ENCODE peak calls at places on chromosomes 12 and 14, in nine cellular contexts. P is right cardiac atrium, X is sigmoid colon, T is GM23248, F is adrenal gland, E is endodermal cell, Y is uterus, J is ascending aorta, Z is OCI-LY7. R is an unnamed sample.

GRCh38 chr12:124078800-124079199 is 105.8 kb downstream of the ZNF664 start:
- DNase-seq in P (no peak), X (no peak), T (no peak), F (no peak), E (no peak), Y (no peak), J (no peak), Z (no peak), R (no peak)

GRCh38 chr14:80615831-80616230 is 325.7 kb downstream of the CEP128 start:
- DNase-seq in P (no peak), X (no peak), T (no peak), F (no peak), E (no peak), Y (no peak), J (no peak), Z (no peak), R (no peak)

GRCh38 chr12:97805086-97805485 is 342.5 kb downstream of the RMST start:
- DNase-seq in P (peak), X (no peak), T (no peak), F (no peak), E (no peak), Y (no peak), J (no peak), Z (no peak), R (no peak)

GRCh38 chr12:50024804-50025186 is 499 bp downstream of the RACGAP1 start:
- DNase-seq in P (no peak), X (no peak), T (peak), F (no peak), E (no peak), Y (no peak), J (no peak), Z (peak), R (no peak)

GRCh38 chr12:3272958-3273357 is 195.8 kb downstream of the TSPAN9 start:
- DNase-seq in P (no peak), X (no peak), T (no peak), F (no peak), E (no peak), Y (no peak), J (no peak), Z (no peak), R (no peak)

GRCh38 chr12:120175537-120175936 is 19.0 kb downstream of the GCN1 start:
- DNase-seq in P (no peak), X (no peak), T (no peak), F (no peak), E (no peak), Y (no peak), J (no peak), Z (no peak), R (no peak)

GRCh38 chr14:95365401-95365800 is 45.7 kb upstream of the CLMN start:
- DNase-seq in P (no peak), X (no peak), T (no peak), F (no peak), E (no peak), Y (no peak), J (no peak), Z (no peak), R (no peak)

GRCh38 chr12:65720136-65720535 is 104.1 kb upstream of the HMGA2 start:
- DNase-seq in P (no peak), X (no peak), T (peak), F (no peak), E (peak), Y (no peak), J (no peak), Z (no peak), R (no peak)

GRCh38 chr12:120842595-120842994 is 61.6 kb downstream of the SPPL3 start:
- DNase-seq in P (no peak), X (no peak), T (no peak), F (no peak), E (no peak), Y (no peak), J (no peak), Z (no peak), R (no peak)

GRCh38 chr12:13195848-13196301 is 651 bp upstream of the EMP1 start:
- DNase-seq in P (no peak), X (peak), T (peak), F (no peak), E (no peak), Y (peak), J (no peak), Z (no peak), R (no peak)

GRCh38 chr12:131430158-131430772 is 280.6 kb upstream of the SFSWAP start:
- DNase-seq in P (no peak), X (peak), T (no peak), F (no peak), E (peak), Y (no peak), J (peak), Z (no peak), R (peak)

GRCh38 chr14:65846469-65846868 is 433.9 kb downstream of the FUT8 start:
- DNase-seq in P (no peak), X (no peak), T (peak), F (no peak), E (no peak), Y (no peak), J (no peak), Z (no peak), R (no peak)

DNA sequence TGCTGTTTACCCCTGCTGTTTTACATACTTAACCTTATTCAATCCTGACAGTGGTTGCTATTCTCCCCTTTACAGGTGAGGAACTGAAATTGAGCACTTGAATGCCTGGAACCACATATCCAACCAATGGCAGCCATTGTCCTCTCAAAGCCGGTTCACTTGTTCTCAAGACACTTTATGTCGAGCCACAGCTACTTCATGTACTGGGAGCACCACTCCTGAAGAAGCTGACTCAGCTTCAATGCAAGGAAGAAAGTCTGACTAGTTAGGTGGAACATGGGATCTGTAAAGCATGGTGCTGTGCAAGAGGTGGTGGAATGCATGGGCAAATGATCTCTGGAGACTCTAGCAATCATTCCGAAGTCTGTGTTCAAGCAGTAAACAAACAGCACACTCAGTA is 113.9 kb upstream of the CPM start:
- DNase-seq in P (no peak), X (no peak), T (no peak), F (no peak), E (peak), Y (no peak), J (no peak), Z (no peak), R (no peak)
- H3K27ac ChIP-seq in P (no peak), X (no peak), T (no peak), F (no peak), E (no peak), Y (no peak), J (no peak), Z (no peak), R (no peak)

DNA sequence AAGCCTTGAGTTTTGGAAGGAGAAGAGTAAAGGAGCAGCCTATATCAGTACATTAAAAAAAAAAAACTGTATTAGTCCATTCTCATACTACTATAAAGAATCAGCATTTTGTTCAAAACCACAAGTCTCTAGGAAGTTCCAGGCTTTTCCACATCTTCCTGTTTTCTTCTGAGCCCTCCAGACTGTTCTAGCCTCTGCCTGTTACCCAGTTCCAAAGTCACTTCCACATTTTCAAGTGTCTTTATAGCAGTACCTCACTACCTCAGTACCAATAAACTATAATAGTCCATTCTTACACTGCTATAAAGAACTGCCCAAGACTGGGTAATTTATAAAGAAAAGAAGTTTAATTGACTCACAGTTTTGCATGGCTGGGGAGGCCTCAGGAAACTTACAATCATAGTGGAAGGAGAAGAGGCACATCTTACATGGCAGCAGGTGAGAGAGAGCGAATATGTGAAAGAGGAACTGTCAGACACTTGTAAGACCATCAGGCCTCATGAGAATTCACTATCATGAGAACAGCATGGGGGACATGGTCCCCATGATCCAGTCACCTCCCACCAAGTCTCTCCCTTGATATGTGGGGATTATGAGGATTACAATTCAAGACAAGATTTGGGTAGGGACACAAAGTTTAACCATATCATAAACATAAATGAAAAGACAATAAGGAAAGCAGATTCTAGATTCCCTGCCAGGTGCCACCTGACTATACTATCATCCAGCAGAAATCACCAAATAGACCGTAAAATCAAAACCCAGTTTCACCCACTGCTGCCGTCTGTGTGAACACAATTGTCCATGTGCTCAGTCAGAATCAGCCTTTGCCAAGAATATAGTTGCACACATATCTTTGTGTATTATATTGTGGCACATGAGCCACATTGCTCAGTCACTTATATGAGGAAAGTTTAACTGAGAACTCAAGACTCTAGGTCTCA is 27.8 kb downstream of the TOGARAM1 start:
- DNase-seq in P (no peak), X (no peak), T (no peak), F (no peak), E (no peak), Y (no peak), J (no peak), Z (no peak), R (no peak)
- H3K27ac ChIP-seq in P (no peak), X (no peak), T (no peak), F (no peak), E (no peak), Y (no peak), J (peak), Z (no peak), R (no peak)

GRCh38 chr14:71383510-71383909 is 476.3 kb downstream of the PCNX1 start:
- DNase-seq in P (no peak), X (no peak), T (no peak), F (no peak), E (no peak), Y (no peak), J (no peak), Z (no peak), R (no peak)

GRCh38 chr14:71382315-71382714 is 475.1 kb downstream of the PCNX1 start:
- DNase-seq in P (no peak), X (no peak), T (no peak), F (no peak), E (no peak), Y (no peak), J (no peak), Z (no peak), R (no peak)

GRCh38 chr14:71387753-71388152 is 480.5 kb downstream of the PCNX1 start:
- DNase-seq in P (no peak), X (no peak), T (no peak), F (no peak), E (no peak), Y (no peak), J (no peak), Z (no peak), R (no peak)

GRCh38 chr14:71381814-71382213 is 474.6 kb downstream of the PCNX1 start:
- DNase-seq in P (no peak), X (no peak), T (no peak), F (no peak), E (no peak), Y (no peak), J (no peak), Z (no peak), R (no peak)

GRCh38 chr14:71384007-71384605 is 476.8 kb downstream of the PCNX1 start:
- DNase-seq in P (no peak), X (no peak), T (no peak), F (no peak), E (no peak), Y (no peak), J (no peak), Z (no peak), R (no peak)
- H3K27ac ChIP-seq in P (no peak), X (no peak), T (no peak), F (no peak), E (no peak), Y (no peak), J (no peak), Z (no peak), R (no peak)

DNA sequence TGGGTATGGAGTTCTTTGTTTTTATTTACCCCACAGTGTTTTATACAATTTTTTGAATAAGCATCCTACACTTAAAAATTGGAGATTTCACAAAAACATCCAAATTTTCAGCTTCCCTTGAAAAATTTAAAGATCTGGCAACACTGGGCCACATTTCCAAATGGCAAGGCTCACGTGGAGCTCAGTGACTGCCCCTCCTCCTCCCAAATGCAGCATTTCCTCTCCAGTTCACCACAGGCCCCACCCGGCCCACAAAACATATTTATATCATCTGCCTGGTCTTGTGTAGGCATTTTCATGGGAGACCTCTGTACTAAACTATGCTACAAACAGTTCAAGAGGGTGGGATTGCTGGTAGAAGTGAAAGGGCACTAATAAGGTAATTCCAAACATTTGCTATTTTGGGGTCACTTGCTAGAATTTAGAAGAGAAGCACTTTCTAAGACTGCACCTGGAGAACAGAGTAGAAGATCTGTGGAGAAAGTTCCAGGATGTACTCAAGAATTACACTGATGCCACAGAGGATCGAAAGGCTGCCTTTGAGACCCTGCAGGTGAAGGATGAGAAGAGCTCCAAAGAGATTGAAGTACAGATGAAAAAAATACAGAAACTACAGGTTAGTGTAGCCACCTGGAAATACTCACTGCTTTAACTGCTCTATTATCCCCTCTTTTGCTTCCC is 7.3 kb downstream of the FKBP11 start:
- DNase-seq in P (no peak), X (no peak), T (no peak), F (no peak), E (no peak), Y (no peak), J (no peak), Z (no peak), R (no peak)
- H3K27ac ChIP-seq in P (no peak), X (no peak), T (no peak), F (no peak), E (no peak), Y (no peak), J (no peak), Z (no peak), R (peak)

DNA sequence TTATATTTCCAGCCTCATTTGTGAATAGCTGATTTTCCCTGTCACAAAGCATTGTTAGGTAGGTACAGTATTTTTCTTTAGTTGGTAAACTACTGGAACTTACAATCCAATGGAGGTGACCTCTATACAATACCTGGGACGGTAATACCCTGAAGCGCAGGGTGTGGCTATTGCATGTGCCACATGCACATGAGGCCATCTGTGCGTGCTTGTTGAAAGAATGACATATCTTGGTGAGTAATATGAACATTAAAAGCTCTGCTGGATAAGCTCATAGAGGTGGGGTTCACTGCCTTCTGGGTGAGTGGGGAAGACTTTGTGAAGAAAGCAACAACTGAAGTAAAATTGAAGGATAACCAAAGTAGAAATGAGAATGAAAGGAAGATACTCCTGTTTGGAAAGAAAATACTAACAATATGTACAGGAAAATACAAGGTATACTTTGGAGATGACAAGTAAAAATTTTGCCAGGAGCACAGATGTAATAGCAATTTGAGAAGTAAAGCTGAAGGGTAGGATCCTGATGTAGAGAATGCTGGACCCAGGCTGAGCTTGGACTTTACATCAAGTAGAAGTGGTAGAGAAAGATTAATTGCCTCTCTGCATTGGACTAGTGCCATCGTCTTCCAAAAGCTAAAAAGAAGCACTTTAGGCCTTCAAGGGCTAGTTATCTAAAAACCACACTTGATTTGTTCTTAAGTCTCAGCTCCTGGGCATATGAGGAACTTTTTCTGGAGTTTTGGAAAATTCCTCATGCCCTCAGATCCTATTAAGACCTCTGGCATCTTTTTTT is 97.1 kb downstream of the SLC38A6 start:
- DNase-seq in P (no peak), X (no peak), T (peak), F (no peak), E (no peak), Y (no peak), J (no peak), Z (no peak), R (no peak)
- H3K27ac ChIP-seq in P (no peak), X (no peak), T (peak), F (no peak), E (no peak), Y (no peak), J (no peak), Z (peak), R (no peak)

DNA sequence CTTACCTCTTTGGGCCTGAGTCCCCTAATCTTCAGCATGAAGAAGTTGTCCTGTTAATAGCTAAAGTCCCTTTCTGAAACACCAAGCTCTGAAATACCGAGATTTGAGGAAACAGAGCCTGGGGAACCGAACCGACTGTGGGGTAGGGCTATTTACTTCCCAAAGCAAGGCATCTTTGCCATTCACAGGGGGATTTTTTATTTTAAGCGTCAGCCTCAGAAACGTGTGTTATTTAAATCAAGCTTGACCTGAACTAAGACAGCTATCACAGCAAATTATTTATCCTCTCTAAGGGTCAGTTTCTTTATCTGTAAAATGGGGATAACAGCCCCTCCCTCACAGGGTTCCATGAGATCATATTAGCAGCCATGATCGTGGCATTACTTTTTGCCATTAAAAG is 1.2 kb upstream of the CORO1C start:
- DNase-seq in P (no peak), X (no peak), T (no peak), F (no peak), E (no peak), Y (no peak), J (no peak), Z (no peak), R (no peak)
- H3K27ac ChIP-seq in P (peak), X (peak), T (peak), F (peak), E (peak), Y (peak), J (peak), Z (peak), R (peak)

DNA sequence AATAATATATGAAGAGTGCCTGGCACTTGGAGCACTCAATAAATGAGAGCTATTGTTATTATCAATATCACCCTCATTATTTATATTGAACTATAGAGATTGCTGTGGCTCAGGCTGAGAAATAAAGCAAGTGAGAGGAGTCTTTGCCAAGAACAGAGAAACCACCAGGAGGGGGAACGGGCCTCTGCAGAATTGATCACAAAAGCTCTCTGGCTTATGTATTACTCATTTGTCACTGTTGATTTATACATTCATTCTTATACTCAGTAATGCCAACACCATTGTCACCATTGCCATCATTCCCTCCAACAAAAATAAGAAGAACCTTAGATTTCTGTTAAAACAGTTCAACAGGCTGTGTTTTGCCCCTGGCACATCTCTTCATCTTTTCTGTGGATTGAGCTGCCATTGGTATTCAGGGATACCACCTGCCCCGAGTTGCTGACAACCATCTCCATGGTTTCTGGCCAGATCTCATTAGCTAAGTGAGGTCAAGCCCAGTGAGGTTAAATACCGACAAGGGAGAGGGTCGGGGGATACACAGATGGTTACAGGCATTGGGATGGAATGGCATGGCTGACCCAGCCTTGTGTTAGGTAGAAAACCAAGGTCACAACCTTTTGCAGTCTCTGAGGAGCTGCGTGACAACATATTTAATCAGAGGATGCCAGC is 21.8 kb upstream of the PCNX1 start:
- DNase-seq in P (no peak), X (no peak), T (no peak), F (no peak), E (no peak), Y (no peak), J (no peak), Z (no peak), R (no peak)
- H3K27ac ChIP-seq in P (no peak), X (no peak), T (no peak), F (no peak), E (no peak), Y (no peak), J (no peak), Z (no peak), R (peak)

GRCh38 chr12:80596509-80596908 is 110.9 kb upstream of the MYF6 start:
- DNase-seq in P (no peak), X (no peak), T (no peak), F (no peak), E (no peak), Y (no peak), J (no peak), Z (no peak), R (no peak)
- H3K27ac ChIP-seq in P (no peak), X (no peak), T (no peak), F (no peak), E (no peak), Y (no peak), J (no peak), Z (no peak), R (no peak)

R was measured in spleen.